ENCODE peak calls at places on chromosome 16, in seven cellular contexts. H, U, P, X, Z, A and M are unnamed samples.

GRCh38 chr16:54288592-54289241 is 2.1 kb upstream of the IRX3 start:
- DNase-seq in U (no peak), P (no peak), A (no peak), X (no peak), H (no peak), Z (no peak), M (no peak)

GRCh38 chr16:87495578-87495977 is 2.8 kb upstream of the ZCCHC14 start:
- DNase-seq in Z (no peak), A (no peak), U (no peak), P (no peak), H (no peak), X (no peak), M (no peak)

GRCh38 chr16:83631006-83631405 is 176.8 kb upstream of the HSBP1 start:
- DNase-seq in H (no peak), P (no peak), U (no peak), X (no peak), Z (no peak), A (no peak), M (no peak)

GRCh38 chr16:75491876-75492275 is 3.4 kb downstream of the CHST6 start:
- DNase-seq in Z (no peak), U (no peak), P (no peak), X (no peak), A (peak; percentile 28), H (peak; percentile 77), M (peak; percentile 63)

GRCh38 chr16:86298166-86299131 is 211.9 kb upstream of the FOXF1 start:
- DNase-seq in U (no peak), X (peak; percentile 18), Z (no peak), H (no peak), P (no peak), A (no peak), M (peak; percentile 21)

GRCh38 chr16:66487580-66488235 is 60.6 kb downstream of the BEAN1 start:
- DNase-seq in U (no peak), Z (no peak), A (no peak), X (no peak), P (peak; percentile 56), H (no peak), M (no peak)

GRCh38 chr16:24988593-24989338 is 26.4 kb downstream of the ARHGAP17 start:
- DNase-seq in Z (no peak), H (no peak), U (no peak), A (no peak), X (peak; percentile 78), P (no peak), M (no peak)

GRCh38 chr16:85941863-85942644 is 43.1 kb downstream of the IRF8 start:
- DNase-seq in X (no peak), U (no peak), H (no peak), A (no peak), Z (no peak), P (no peak), M (no peak)

GRCh38 chr16:23125277-23125676 is 24.0 kb downstream of the USP31 start:
- DNase-seq in A (no peak), H (no peak), X (no peak), P (no peak), Z (no peak), U (no peak), M (no peak)

GRCh38 chr16:2004795-2005517 is 4.7 kb downstream of the ZNF598 start:
- DNase-seq in X (no peak), H (peak; percentile 43), A (no peak), P (no peak), U (no peak), Z (no peak), M (no peak)

GRCh38 chr16:76194621-76195015 is 82.6 kb upstream of the CNTNAP4 start:
- DNase-seq in X (peak; percentile 50), H (no peak), A (no peak), Z (no peak), U (no peak), P (no peak), M (no peak)

GRCh38 chr16:1819611-1820010 is 7.0 kb downstream of the HAGH start:
- DNase-seq in A (no peak), U (no peak), H (no peak), Z (no peak), P (no peak), X (no peak), M (no peak)

GRCh38 chr16:86762035-86762550 is 183.7 kb downstream of the FOXL1 start:
- DNase-seq in U (no peak), A (no peak), X (peak; percentile 27), P (no peak), H (no peak), Z (no peak), M (no peak)

GRCh38 chr16:71673190-71673956 is 47.4 kb downstream of the MARVELD3 start:
- DNase-seq in H (no peak), X (no peak), U (no peak), Z (no peak), A (no peak), P (no peak), M (no peak)